ENCODE peak calls at places on chromosomes 13 and 19, in nine cellular contexts. S, W, J, Q, D, E, F, O and N are unnamed samples.

GRCh38 chr13:72643339-72643989 is 84.0 kb downstream of the MZT1 start:
- DNase-seq in F (no peak), D (no peak), Q (peak; percentile 68), J (peak; percentile 41), O (peak; percentile 8), S (peak; percentile 29), W (peak; percentile 4), E (peak; percentile 69), N (no peak)

GRCh38 chr13:33794576-33794975 is 23.4 kb upstream of the RFC3 start:
- DNase-seq in Q (no peak), O (no peak), E (no peak), W (no peak), J (no peak), F (no peak), D (no peak), S (no peak), N (no peak)

GRCh38 chr19:33868821-33869412 is 72.2 kb downstream of the KCTD15 start:
- DNase-seq in S (peak; percentile 35), O (no peak), J (no peak), Q (no peak), F (no peak), D (no peak), W (no peak), E (peak; percentile 14), N (peak; percentile 77)

GRCh38 chr19:14005381-14006084 is 587 bp downstream of the RFX1 start:
- DNase-seq in D (peak; percentile 94), E (peak; percentile 96), F (peak; percentile 51), J (peak; percentile 67), Q (peak; percentile 82), S (peak; percentile 94), O (peak; percentile 93), W (peak; percentile 33), N (peak; percentile 96)

GRCh38 chr19:46787331-46788100 is 878 bp downstream of the SLC1A5 start:
- DNase-seq in J (peak; percentile 54), Q (peak; percentile 53), O (no peak), W (peak; percentile 86), D (peak; percentile 73), S (peak; percentile 55), F (no peak), E (peak; percentile 62), N (peak; percentile 87)

GRCh38 chr13:78060966-78061365 is 142.3 kb upstream of the EDNRB start:
- DNase-seq in E (no peak), F (no peak), D (no peak), S (peak; percentile 54), Q (no peak), W (no peak), O (no peak), J (no peak), N (no peak)

GRCh38 chr13:21458457-21458815 is 667 bp downstream of the ZDHHC20 start:
- DNase-seq in J (no peak), S (peak; percentile 71), D (peak; percentile 47), E (peak; percentile 68), F (no peak), W (peak; percentile 33), Q (peak; percentile 18), O (peak; percentile 22), N (no peak)

GRCh38 chr13:32639502-32640105 is 53.4 kb downstream of the PDS5B start:
- DNase-seq in F (no peak), W (peak; percentile 17), S (peak; percentile 54), D (peak; percentile 55), O (peak; percentile 13), E (peak; percentile 57), Q (peak; percentile 70), J (peak; percentile 50), N (peak; percentile 77)

GRCh38 chr19:5693195-5694166 is 3.4 kb downstream of the RPL36 start:
- DNase-seq in F (no peak), S (no peak), D (no peak), O (no peak), Q (no peak), J (no peak), W (no peak), E (no peak), N (peak; percentile 65)

GRCh38 chr13:48908381-48909087 is 67.2 kb upstream of the FNDC3A start:
- DNase-seq in O (no peak), J (no peak), D (no peak), F (no peak), W (no peak), Q (no peak), S (no peak), E (no peak), N (no peak)

GRCh38 chr13:102395939-102396338 is 5.9 kb downstream of the FGF14 start:
- DNase-seq in F (no peak), S (no peak), W (no peak), D (no peak), J (no peak), O (no peak), E (no peak), Q (no peak), N (no peak)

GRCh38 chr13:102395174-102395573 is 6.7 kb downstream of the FGF14 start:
- DNase-seq in D (no peak), F (no peak), E (no peak), W (no peak), S (no peak), Q (no peak), O (no peak), J (no peak), N (no peak)

GRCh38 chr13:102392810-102393209 is 9.0 kb downstream of the FGF14 start:
- DNase-seq in S (no peak), Q (no peak), W (no peak), F (no peak), D (no peak), O (no peak), E (no peak), J (no peak), N (no peak)

GRCh38 chr13:102399791-102400618 is 1.8 kb downstream of the FGF14 start:
- DNase-seq in F (no peak), Q (no peak), E (peak; percentile 9), W (peak; percentile 28), D (no peak), S (no peak), J (no peak), O (no peak), N (peak; percentile 65)

DNA sequence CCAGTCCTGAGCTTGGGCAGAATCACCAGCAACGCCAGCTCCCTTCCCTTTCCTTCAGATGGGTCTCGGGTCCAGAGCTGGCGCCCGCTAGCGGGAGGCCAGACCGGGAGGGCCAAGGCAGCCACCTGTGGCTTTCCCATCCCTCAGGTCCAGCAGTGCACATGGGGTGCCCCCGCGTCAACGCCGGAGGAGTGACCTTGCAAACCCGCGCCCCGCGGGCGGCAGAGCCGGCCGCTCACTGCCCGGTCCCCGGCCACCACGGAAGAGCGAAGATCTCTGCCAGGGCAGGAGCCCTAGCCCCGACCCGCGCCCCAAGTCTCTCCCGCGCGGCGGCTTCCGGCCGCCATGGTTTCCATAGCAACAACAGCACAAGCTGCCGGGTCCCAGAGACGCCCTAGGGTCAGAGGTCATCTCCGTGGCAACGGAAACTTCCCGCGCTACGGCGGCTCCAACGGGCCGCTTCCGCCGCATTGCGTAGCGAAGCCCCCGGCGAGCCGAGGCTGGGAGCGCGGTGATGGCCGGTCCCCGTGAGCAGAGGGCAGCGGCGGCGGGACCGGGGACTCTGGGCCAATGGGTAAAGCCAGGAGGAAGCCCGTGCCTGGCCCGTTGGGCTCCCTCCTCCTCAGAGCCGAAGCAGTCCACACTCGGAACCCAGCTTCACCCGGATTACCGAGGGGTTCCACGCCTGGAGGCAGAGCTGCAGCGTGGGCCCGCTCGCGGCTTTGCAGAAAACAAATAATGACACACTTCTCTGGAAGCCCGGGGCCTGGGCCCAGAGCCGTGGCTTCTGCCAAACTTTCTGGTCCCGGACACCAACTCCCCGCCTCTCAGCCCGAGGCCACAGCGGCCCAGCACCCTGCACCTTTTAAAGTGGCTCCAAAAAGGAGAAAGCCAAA is 7.4 kb downstream of the FGF14 start:
- DNase-seq in F (peak; percentile 91), W (peak; percentile 65), Q (peak; percentile 90), D (peak; percentile 97), J (no peak), E (peak; percentile 93), S (peak; percentile 90), O (peak; percentile 77), N (peak; percentile 97)
- TF ChIP-seq POLR2A in F (peak; percentile 80), W (no peak), Q (peak; percentile 43), D (peak; percentile 31), J (no peak), E (peak; percentile 47), S (no peak), O (no peak), N (no peak)

DNA sequence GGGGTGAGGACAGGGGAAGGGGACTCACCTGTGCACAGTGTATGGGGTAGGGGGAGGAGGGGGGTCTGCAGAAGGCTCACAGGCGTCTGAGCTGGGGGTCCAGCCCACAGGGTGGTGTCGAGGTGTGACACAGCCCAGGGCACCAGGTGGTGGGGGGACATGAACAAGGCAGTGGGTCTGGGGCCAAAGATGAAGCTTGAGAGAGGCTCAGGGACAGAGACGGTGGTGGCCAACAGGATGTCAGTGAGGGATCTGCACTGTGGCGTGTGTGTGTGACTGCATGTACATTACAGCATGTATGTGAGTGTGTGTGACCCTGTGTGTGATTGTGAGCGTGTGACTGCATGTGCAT is 1.7 kb downstream of the ADAMTS10 start:
- DNase-seq in W (no peak), Q (no peak), J (no peak), F (no peak), E (no peak), D (no peak), O (no peak), S (no peak), N (no peak)
- H3K4me3 ChIP-seq in W (peak overlapping the region; percentile 58), Q (peak overlapping the region; percentile 50), J (peak overlapping the region; percentile 72), F (peak overlapping the region; percentile 70), E (no peak overlapping the region), D (peak overlapping the region; percentile 58), O (no peak overlapping the region), S (peak overlapping the region; percentile 61), N (peak overlapping the region; percentile 56)

GRCh38 chr19:54662730-54663129 is at the start of gene LILRB4:
- DNase-seq in E (peak; percentile 32), Q (peak; percentile 41), W (no peak), D (no peak), S (no peak), F (no peak), J (no peak), O (peak; percentile 28), N (peak; percentile 74)
- TF ChIP-seq EP300 in E (no peak), Q (no peak), W (no peak), D (no peak), S (no peak), F (no peak), J (no peak), O (no peak), N (no peak)

DNA sequence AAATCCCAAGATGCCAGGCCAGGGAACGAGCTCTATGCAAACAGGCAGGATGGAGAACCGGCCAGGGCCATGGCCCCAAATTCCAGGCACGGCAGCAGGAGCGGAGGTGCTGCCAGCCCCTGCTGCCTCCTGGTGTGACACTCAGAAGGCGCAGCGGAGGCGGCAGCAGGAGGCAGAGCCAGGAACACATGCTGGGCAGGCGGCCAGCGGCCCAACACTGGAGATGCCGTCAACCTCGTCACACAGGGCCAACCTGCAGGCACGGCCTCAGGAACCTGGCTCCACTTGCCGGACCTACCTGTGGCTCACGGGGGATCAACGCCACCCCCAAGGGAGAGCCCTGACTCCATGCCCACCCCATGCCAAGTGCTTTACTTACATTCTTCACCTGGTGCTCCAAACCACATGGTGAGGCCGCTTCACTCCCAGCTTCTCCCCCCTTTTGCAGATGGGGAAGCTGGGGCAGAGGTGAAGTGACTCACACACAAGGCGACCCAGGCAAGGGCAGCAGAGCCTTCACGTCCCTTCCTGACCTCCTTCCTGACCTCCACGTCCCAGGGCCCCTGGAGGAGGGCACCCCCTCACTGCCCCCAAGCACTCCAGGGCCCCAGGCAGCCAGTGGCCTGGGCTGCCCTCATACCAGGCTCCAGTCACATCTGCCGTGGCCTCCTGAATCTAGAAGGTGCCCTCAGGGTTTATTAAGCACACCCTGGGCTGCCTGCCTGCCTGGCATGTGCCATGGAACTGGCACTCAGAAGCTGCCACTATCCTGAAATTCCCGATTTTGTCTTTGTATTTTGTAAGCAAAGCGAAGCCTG is 43.5 kb downstream of the GGACT start:
- DNase-seq in O (no peak), F (no peak), E (no peak), J (no peak), Q (no peak), D (no peak), W (no peak), S (peak; percentile 59), N (no peak)
- TF ChIP-seq POLR2A in O (no peak), F (no peak), E (no peak), J (no peak), Q (no peak), D (no peak), W (no peak), S (no peak), N (no peak)